ENCODE peak calls at places on chromosomes 16 and 17, in six cellular contexts. Z is cardiac muscle cell, S is body of pancreas, O is brain microvascular endothelial cell, W is ascending aorta, I is cardiac fibroblast. T is an unnamed sample.

GRCh38 chr17:63774141-63774981 is at the start of gene DDX42:
- DNase-seq in O (peak; percentile 44), W (peak; percentile 93), S (peak; percentile 90), Z (peak; percentile 77), I (peak; percentile 69), T (no peak)

GRCh38 chr16:77298638-77299360 is 99.6 kb downstream of the SYCE1L start:
- DNase-seq in S (no peak), Z (no peak), O (peak; percentile 98), I (peak; percentile 99), W (no peak), T (no peak)

GRCh38 chr16:57061084-57061905 is 31.1 kb upstream of the CPNE2 start:
- DNase-seq in O (no peak), I (peak; percentile 70), W (peak; percentile 91), Z (no peak), S (peak; percentile 52), T (no peak)

GRCh38 chr17:73644145-73645049 is at the start of gene SDK2:
- DNase-seq in I (no peak), O (no peak), W (no peak), S (no peak), Z (peak; percentile 69), T (no peak)

GRCh38 chr16:56041556-56042140 is 149.6 kb upstream of the GNAO1 start:
- DNase-seq in I (peak; percentile 2), O (no peak), S (peak; percentile 39), Z (peak; percentile 73), W (no peak), T (peak; percentile 41)

GRCh38 chr17:21031756-21032396 is 10.9 kb downstream of the USP22 start:
- DNase-seq in S (no peak), W (no peak), Z (no peak), I (no peak), O (no peak), T (no peak)

GRCh38 chr17:45231481-45232116 is 9.9 kb downstream of the FMNL1 start:
- DNase-seq in Z (peak; percentile 23), S (peak; percentile 40), W (no peak), O (no peak), I (peak; percentile 29), T (no peak)

GRCh38 chr17:75785770-75786538 is 1.3 kb downstream of the UNK start:
- DNase-seq in O (peak; percentile 24), Z (no peak), I (peak; percentile 68), S (no peak), W (no peak), T (no peak)

GRCh38 chr17:37107406-37108083 is 158.8 kb downstream of the AATF start:
- DNase-seq in O (no peak), S (peak; percentile 72), W (no peak), Z (no peak), I (no peak), T (no peak)

GRCh38 chr17:81871387-81872120 is 417 bp upstream of the ARHGDIA start:
- DNase-seq in I (peak; percentile 87), W (peak; percentile 96), Z (peak; percentile 69), O (peak; percentile 68), S (peak; percentile 95), T (peak; percentile 99)

GRCh38 chr16:28824548-28824973 is 1.8 kb downstream of the ATXN2L start:
- DNase-seq in S (no peak), W (no peak), I (no peak), O (no peak), Z (no peak), T (no peak)

GRCh38 chr17:30819941-30820705 is 4.4 kb downstream of the CRLF3 start:
- DNase-seq in S (no peak), I (peak; percentile 23), W (no peak), Z (no peak), O (no peak), T (no peak)

GRCh38 chr17:77253611-77254051 is 112.9 kb downstream of the SEC14L1 start:
- DNase-seq in I (no peak), S (no peak), O (no peak), Z (no peak), W (no peak), T (no peak)

GRCh38 chr17:49267912-49268311 is 37.3 kb upstream of the PHOSPHO1 start:
- DNase-seq in W (no peak), O (no peak), S (no peak), Z (no peak), I (no peak), T (no peak)
- TF ChIP-seq CTCF in W (no peak), O (no peak), S (no peak), Z (no peak), I (no peak), T (no peak)

GRCh38 chr17:38915639-38915995 is 9.8 kb upstream of the LASP1NB start:
- DNase-seq in Z (no peak), S (no peak), O (no peak), W (no peak), I (no peak), T (no peak)

GRCh38 chr17:38917259-38917658 is 8.2 kb upstream of the LASP1NB start:
- DNase-seq in Z (no peak), O (no peak), I (no peak), W (no peak), S (no peak), T (no peak)

GRCh38 chr17:38916771-38917170 is 8.6 kb upstream of the LASP1NB start:
- DNase-seq in W (peak; percentile 24), S (no peak), Z (no peak), O (no peak), I (no peak), T (no peak)

GRCh38 chr17:38912221-38912813 is 13.1 kb upstream of the LASP1NB start:
- DNase-seq in S (peak; percentile 95), W (peak; percentile 68), I (peak; percentile 79), O (no peak), Z (no peak), T (peak; percentile 16)

DNA sequence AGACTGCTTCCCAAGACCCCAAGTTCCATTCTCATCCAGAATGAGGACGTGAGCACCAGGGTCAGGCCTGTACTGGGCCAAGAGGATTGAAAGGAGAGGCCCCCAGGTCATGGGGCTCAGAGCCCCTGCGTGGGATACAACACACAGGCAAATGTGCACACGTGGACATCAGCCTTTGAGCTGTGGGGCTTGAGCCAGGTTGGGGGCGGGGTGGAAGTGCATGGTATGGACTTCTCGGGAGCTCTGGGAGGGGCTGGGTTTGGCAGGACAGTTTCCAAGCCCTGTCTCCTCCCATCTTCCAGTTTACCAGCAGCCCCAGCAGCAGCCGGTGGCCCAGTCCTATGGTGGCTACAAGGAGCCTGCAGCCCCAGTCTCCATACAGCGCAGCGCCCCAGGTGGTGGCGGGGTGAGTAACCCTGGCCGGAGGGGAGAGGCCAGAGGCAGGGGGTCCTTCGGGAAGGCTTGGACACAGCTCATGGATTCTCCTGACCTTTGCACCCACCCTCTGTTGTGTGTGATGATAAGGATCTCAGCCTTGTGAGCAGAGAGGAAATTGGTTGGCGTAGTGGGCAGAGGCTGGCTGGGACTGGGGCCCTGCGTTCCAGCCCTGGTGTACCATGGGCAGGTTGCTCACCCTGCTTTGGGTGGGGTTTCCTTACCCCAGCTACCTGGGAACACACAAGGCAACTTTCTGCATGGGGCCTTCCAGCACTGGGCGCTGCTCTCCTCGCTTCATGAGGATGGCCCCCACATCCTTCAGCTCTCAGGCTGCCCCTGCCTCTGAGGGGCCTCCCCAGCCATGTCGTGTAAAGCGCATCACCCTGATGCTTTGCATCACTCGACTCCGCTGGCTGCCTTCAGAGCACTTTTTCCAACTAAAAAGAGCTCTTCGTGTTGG is 10.4 kb upstream of the LASP1NB start:
- DNase-seq in S (no peak), O (no peak), Z (no peak), W (peak; percentile 56), I (no peak), T (no peak)
- TF ChIP-seq CTCF in S (no peak), O (no peak), Z (no peak), W (no peak), I (no peak), T (no peak)

GRCh38 chr17:40440166-40440565 is 3.1 kb upstream of the IGFBP4 start:
- DNase-seq in O (no peak), Z (no peak), W (no peak), I (no peak), S (no peak), T (no peak)

GRCh38 chr17:40442392-40443195 is 656 bp upstream of the IGFBP4 start:
- DNase-seq in I (peak; percentile 54), Z (no peak), O (no peak), W (peak; percentile 77), S (no peak), T (no peak)

GRCh38 chr17:40445769-40446468 is 2.7 kb downstream of the IGFBP4 start:
- DNase-seq in S (no peak), I (peak; percentile 39), O (no peak), W (no peak), Z (no peak), T (no peak)

GRCh38 chr17:40443988-40444899 is 994 bp downstream of the IGFBP4 start:
- DNase-seq in Z (no peak), I (peak; percentile 49), S (no peak), W (no peak), O (no peak), T (no peak)

DNA sequence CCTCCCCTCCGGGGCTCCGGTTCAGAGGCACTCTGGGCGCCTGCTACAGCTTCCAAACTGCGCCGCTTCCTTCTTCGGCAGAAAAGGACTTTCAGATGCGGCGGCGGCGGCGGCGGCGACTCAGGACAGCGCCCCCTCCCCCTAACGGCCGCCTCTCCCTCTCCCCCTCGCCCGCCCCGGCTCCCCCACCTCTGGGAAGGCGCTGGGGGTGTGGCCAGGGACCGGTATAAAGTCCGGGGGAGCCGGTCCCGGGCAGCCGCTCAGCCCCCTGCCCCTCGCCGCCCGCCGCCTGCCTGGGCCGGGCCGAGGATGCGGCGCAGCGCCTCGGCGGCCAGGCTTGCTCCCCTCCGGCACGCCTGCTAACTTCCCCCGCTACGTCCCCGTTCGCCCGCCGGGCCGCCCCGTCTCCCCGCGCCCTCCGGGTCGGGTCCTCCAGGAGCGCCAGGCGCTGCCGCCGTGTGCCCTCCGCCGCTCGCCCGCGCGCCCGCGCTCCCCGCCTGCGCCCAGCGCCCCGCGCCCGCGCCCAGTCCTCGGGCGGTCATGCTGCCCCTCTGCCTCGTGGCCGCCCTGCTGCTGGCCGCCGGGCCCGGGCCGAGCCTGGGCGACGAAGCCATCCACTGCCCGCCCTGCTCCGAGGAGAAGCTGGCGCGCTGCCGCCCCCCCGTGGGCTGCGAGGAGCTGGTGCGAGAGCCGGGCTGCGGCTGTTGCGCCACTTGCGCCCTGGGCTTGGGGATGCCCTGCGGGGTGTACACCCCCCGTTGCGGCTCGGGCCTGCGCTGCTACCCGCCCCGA is at the start of gene IGFBP4:
- DNase-seq in Z (peak; percentile 88), S (peak; percentile 75), O (no peak), I (peak; percentile 70), W (peak; percentile 88), T (peak; percentile 85)
- TF ChIP-seq CTCF in Z (peak; percentile 43), S (peak; percentile 21), O (peak; percentile 41), I (no peak), W (peak; percentile 43), T (peak; percentile 80)

DNA sequence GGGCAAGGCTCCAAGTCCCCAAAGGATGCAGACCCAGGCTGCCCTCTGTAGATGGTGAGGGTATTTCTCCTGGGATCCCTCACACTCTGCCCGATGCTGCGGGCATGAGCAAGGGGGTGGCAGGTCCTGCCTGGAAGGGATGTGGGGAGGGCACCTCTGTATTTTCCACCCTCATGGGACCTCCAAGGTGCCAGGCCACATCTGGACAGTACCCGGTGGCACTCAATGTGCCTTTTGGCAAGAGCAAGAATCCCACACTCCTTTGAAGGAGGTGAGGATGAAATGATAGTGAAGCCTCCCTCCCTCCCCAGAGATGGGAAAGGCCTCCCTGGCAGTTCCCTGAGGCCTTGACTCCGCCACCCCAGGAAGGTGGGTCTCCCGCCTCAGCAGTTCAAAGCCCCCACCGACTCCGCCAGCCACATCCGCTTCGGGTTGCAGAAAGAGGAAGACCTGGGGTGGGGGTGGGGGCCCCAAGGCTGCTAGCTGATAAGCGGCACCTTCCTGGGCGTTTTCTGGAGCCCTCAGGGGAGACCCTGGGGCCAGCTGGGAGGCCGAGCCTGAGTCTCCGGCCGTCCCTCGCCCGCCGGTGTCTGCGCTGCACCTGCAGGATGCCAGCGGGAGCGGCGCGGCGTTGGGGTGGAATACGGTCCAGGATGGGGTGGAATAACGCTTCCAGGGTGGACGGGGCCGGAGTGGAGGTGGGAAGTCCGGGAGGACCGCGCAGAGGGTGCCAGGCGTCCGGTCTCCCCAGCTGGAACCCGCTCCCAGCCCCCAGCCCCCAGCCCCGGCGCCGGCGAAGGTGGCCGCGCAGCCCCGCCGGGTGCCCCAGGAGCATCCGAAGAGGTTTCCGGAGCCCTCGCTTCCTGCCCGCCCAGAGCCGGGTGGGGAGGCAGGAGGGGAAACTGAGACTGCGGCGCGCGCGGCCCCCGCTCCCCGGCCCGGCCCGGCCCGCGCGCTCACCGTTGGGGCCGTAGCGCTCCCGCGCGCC is 729 bp downstream of the ATP2A3 start:
- DNase-seq in W (no peak), Z (peak; percentile 21), O (no peak), S (peak; percentile 56), I (no peak), T (peak; percentile 77)
- TF ChIP-seq CTCF in W (no peak), Z (no peak), O (no peak), S (no peak), I (no peak), T (no peak)

T was measured in GM13976.